ENCODE peak calls at places on chromosomes 7 and 10, in nine cellular contexts. N is left lung, Q is left ventricle myocardium inferior, K is OCI-LY7, V is K562, H is transverse colon, P is mammary epithelial cell, J is tibial artery, F is AG04450. D is an unnamed sample.

GRCh38 chr10:44979281-44980181 is 922 bp upstream of the DEPP1 start:
- DNase-seq in N (no peak), Q (no peak), K (no peak), V (no peak), H (no peak), P (peak; percentile 56), J (peak; percentile 67), F (no peak), D (no peak)

GRCh38 chr7:116525913-116526857 is 1.3 kb downstream of the CAV1 start:
- DNase-seq in N (peak; percentile 83), Q (peak; percentile 85), K (peak; percentile 13), V (peak; percentile 88), H (peak; percentile 80), P (peak; percentile 77), J (peak; percentile 92), F (peak; percentile 64), D (peak; percentile 87)

GRCh38 chr7:27194002-27194352 is 5.9 kb downstream of the HOXA13 start:
- DNase-seq in N (no peak), Q (no peak), K (no peak), V (no peak), H (no peak), P (no peak), J (no peak), F (no peak), D (no peak)

GRCh38 chr7:134016223-134016941 is 110.8 kb upstream of the LRGUK start:
- DNase-seq in N (no peak), Q (no peak), K (peak; percentile 17), V (peak; percentile 58), H (peak; percentile 16), P (peak; percentile 11), J (no peak), F (no peak), D (no peak)

GRCh38 chr7:37128644-37129043 is 320.0 kb downstream of the ELMO1 start:
- DNase-seq in N (no peak), Q (no peak), K (no peak), V (no peak), H (no peak), P (no peak), J (no peak), F (no peak), D (no peak)

GRCh38 chr10:69965919-69966662 is 86.6 kb upstream of the MACROH2A2 start:
- DNase-seq in N (no peak), Q (no peak), K (no peak), V (no peak), H (no peak), P (no peak), J (no peak), F (no peak), D (no peak)

GRCh38 chr7:82241371-82241770 is 202.2 kb downstream of the CACNA2D1 start:
- DNase-seq in N (no peak), Q (no peak), K (no peak), V (no peak), H (no peak), P (no peak), J (no peak), F (no peak), D (no peak)

GRCh38 chr10:14588084-14588937 is 186.4 kb downstream of the FAM107B start:
- DNase-seq in N (no peak), Q (no peak), K (no peak), V (no peak), H (no peak), P (no peak), J (peak; percentile 82), F (peak; percentile 97), D (no peak)

GRCh38 chr7:43856996-43857395 is 12.3 kb downstream of the MRPS24 start:
- DNase-seq in N (no peak), Q (no peak), K (no peak), V (no peak), H (no peak), P (peak; percentile 54), J (no peak), F (no peak), D (no peak)

GRCh38 chr7:35508623-35509400 is 186.1 kb downstream of the HERPUD2 start:
- DNase-seq in N (no peak), Q (no peak), K (peak; percentile 14), V (no peak), H (no peak), P (no peak), J (no peak), F (no peak), D (no peak)

GRCh38 chr7:151025924-151026671 is 1.8 kb upstream of the ATG9B start:
- DNase-seq in N (no peak), Q (no peak), K (no peak), V (peak; percentile 77), H (no peak), P (peak; percentile 78), J (no peak), F (no peak), D (no peak)

GRCh38 chr7:151031011-151031410 is 2.8 kb downstream of the ABCB8 start:
- DNase-seq in N (no peak), Q (no peak), K (no peak), V (no peak), H (no peak), P (no peak), J (no peak), F (no peak), D (no peak)

GRCh38 chr7:151024435-151025056 is at the start of gene ATG9B:
- DNase-seq in N (no peak), Q (no peak), K (no peak), V (peak; percentile 61), H (no peak), P (peak; percentile 36), J (no peak), F (no peak), D (no peak)

GRCh38 chr7:151028948-151029501 is 775 bp downstream of the ABCB8 start:
- DNase-seq in N (no peak), Q (no peak), K (no peak), V (no peak), H (no peak), P (no peak), J (no peak), F (no peak), D (no peak)

DNA sequence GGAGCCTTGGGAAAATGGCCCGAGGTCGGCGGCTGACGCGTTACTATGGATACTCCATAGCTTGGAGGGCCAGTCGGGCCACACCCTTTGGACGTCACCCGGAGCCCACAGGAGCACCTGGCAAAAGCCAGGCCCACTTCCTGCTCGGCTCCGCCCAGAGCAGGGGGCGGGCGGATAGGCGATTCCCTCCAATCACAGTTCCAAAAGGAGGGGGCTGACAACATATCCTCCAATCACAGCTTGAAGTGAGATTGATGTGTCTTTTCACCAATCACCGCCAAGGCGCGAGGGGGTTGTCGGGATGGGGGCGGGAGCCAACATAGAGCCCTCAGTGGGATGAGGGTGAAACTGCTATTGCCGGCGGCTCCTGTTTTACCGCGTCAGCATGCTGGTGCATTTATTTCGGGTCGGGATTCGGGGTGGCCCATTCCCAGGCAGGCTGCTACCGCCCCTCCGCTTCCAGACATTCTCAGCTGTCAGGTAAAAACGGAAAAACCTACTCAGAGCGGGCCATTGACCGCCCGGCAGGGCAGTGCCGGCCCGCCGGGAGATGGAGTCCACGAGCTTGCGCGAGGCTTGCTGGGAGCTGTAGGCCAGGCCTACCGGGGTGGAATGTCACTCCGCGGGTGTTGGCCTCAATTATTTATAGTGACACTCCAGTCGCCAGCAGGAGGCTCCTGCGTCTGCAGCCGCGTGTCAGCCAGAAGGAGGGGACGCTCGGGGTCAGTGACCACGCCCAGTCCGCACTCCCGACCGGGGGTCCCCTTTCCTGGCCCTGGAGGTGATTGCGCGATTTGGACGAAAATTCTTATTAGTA is at the start of gene ABCB8:
- DNase-seq in N (peak; percentile 98), Q (peak; percentile 96), K (peak; percentile 99), V (peak; percentile 100), H (peak; percentile 99), P (peak; percentile 99), J (peak; percentile 99), F (peak; percentile 96), D (peak; percentile 99)
- TF ChIP-seq CTCF in N (peak; percentile 24), Q (peak; percentile 72), K (peak; percentile 54), V (peak; percentile 93), H (peak; percentile 56), P (no peak), J (peak; percentile 52), F (peak; percentile 46), D (no peak)

DNA sequence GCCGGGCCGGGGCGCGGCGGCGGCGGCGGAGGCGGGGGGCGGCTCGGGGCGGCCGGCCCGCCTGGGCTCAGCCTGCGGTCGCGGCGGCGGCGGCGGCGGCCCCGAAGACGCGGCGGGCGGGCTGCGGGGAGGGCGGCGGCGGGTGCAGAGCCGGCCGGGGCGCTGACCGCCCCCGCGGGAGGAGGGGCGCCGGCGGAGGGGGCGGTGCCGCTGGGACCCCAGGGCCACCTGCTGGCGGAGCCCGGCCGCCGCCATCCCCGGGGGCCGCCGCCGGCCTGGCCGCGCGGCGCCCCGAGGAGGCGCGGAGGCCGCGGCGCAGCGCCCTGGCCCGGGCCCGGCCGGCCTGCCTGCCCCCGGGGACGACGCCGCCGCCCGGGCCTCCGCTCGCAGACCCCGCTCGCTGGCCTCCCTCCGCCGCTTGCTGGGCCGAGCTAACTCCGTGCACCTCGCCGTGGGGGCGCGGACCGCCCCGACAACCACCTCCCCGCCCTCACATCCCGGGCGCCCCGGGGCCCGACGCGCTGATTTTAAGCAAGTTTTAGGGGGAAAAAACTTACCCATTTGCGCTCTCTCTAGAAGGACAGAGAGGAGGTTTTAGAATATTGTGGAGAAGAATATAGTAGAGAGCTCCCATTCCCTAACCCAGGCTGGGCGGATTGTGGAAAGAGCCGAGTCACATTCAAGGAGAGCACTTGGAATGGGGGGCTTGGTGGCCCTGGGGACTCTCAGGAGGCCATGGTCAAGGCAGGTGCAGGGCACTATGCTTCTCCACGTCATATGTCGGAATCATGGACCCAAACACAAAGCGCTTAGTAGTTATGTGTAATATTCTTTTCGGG is at the start of gene BEND7:
- DNase-seq in N (no peak), Q (peak; percentile 53), K (no peak), V (peak; percentile 56), H (peak; percentile 29), P (no peak), J (no peak), F (no peak), D (no peak)
- H3K4me3 ChIP-seq in N (peak within 1 kb of the TSS; percentile 36), Q (peak within 1 kb of the TSS; percentile 83), K (no peak within 1 kb of the TSS), V (peak within 1 kb of the TSS; percentile 46), H (peak within 1 kb of the TSS; percentile 77), P (peak within 1 kb of the TSS; percentile 58), J (peak within 1 kb of the TSS; percentile 72), F (peak within 1 kb of the TSS; percentile 51), D (peak within 1 kb of the TSS; percentile 78)

GRCh38 chr7:157907998-157908782 is 571.4 kb downstream of the DNAJB6 start:
- DNase-seq in N (no peak), Q (no peak), K (no peak), V (no peak), H (no peak), P (no peak), J (peak; percentile 40), F (no peak), D (no peak)
- H3K27ac ChIP-seq in N (no peak overlapping the region), Q (no peak overlapping the region), K (no peak overlapping the region), V (no peak overlapping the region), H (no peak overlapping the region), P (no peak overlapping the region), J (no peak overlapping the region), F (no peak overlapping the region), D (no peak overlapping the region)

DNA sequence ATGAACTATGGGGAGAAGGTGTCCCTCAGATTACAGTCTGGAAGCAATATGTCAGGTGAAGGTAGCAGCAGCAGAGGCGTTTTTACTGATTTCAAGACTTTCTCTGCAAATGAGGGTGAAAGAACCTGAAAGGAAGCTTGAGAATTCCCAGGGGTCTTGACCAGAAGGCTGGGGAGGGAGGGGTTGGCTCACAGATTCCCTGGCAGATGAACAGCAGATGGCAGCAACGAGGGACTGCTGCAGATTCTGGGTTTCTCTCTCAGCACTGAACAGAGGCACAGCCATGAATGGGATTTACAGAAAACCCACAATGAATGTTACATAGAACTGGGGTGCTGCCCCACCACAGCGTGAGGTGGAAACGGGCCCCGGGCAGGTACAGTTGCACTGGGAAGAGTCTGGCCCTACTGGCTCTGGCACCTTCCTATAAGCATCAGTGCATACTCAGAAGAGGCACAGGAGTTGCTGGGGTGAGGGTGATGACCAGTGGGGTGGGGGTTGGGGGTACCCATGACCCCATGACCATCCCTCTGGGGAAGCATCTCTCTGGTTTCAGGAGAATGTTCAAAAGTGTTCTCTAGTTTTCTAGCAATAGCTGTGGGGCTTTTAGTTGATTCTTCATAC is 317.8 kb downstream of the SH2D4B start:
- DNase-seq in N (no peak), Q (no peak), K (peak; percentile 33), V (peak; percentile 40), H (no peak), P (no peak), J (no peak), F (no peak), D (no peak)
- TF ChIP-seq CTCF in N (no peak), Q (peak; percentile 27), K (peak; percentile 64), V (peak; percentile 54), H (no peak), P (no peak), J (no peak), F (no peak), D (no peak)

D was measured in coronary artery.